ENCODE peak calls at places on chromosomes 11 and 22, in seven cellular contexts. G, O, X, E, L, V and Z are unnamed samples.

GRCh38 chr11:66548041-66548440 is 1.3 kb downstream of the ACTN3 start:
- DNase-seq in G (no peak), O (no peak), X (no peak), E (no peak), L (no peak), V (no peak), Z (no peak)

GRCh38 chr11:125387991-125388390 is 108.1 kb downstream of the FEZ1 start:
- DNase-seq in G (no peak), O (no peak), X (no peak), E (no peak), L (no peak), V (no peak), Z (no peak)

GRCh38 chr22:50620861-50621490 is 7.0 kb downstream of the ARSA start:
- DNase-seq in G (no peak), O (no peak), X (no peak), E (no peak), L (peak), V (peak), Z (no peak)

GRCh38 chr11:60924906-60925684 is 835 bp downstream of the TMEM132A start:
- DNase-seq in G (no peak), O (no peak), X (peak), E (no peak), L (no peak), V (no peak), Z (no peak)

GRCh38 chr11:87437844-87438223 is 400.1 kb downstream of the TMEM135 start:
- DNase-seq in G (no peak), O (no peak), X (no peak), E (no peak), L (no peak), V (no peak), Z (peak)

GRCh38 chr22:20615021-20615420 is 107.6 kb downstream of the MED15 start:
- DNase-seq in G (no peak), O (no peak), X (no peak), E (no peak), L (no peak), V (no peak), Z (no peak)

GRCh38 chr11:59141673-59142460 is 789 bp upstream of the FAM111A start:
- DNase-seq in G (no peak), O (no peak), X (no peak), E (no peak), L (no peak), V (no peak), Z (no peak)

GRCh38 chr11:35487532-35488078 is 37.8 kb downstream of the PAMR1 start:
- DNase-seq in G (peak), O (peak), X (peak), E (peak), L (no peak), V (peak), Z (no peak)

GRCh38 chr11:123384116-123384515 is 46.0 kb upstream of the GRAMD1B start:
- DNase-seq in G (no peak), O (no peak), X (no peak), E (no peak), L (no peak), V (no peak), Z (no peak)

GRCh38 chr22:50516891-50517290 is 8.5 kb downstream of the SCO2 start:
- DNase-seq in G (no peak), O (no peak), X (no peak), E (no peak), L (no peak), V (no peak), Z (no peak)

GRCh38 chr11:66844496-66845142 is 1.4 kb downstream of the RCE1 start:
- DNase-seq in G (no peak), O (no peak), X (peak), E (no peak), L (no peak), V (no peak), Z (no peak)

GRCh38 chr11:77084581-77085191 is 17.9 kb downstream of the CAPN5 start:
- DNase-seq in G (no peak), O (no peak), X (no peak), E (no peak), L (no peak), V (no peak), Z (no peak)

GRCh38 chr22:32754413-32755041 is 47.0 kb upstream of the TIMP3 start:
- DNase-seq in G (no peak), O (no peak), X (no peak), E (no peak), L (no peak), V (peak), Z (no peak)

GRCh38 chr22:27895600-27895999 is 23.5 kb downstream of the PITPNB start:
- DNase-seq in G (no peak), O (no peak), X (no peak), E (no peak), L (peak), V (no peak), Z (no peak)

GRCh38 chr11:45301537-45302246 is 15.6 kb upstream of the SYT13 start:
- DNase-seq in G (no peak), O (no peak), X (no peak), E (no peak), L (no peak), V (no peak), Z (no peak)

GRCh38 chr22:27716074-27716473 is 85.5 kb downstream of the MN1 start:
- DNase-seq in G (no peak), O (no peak), X (no peak), E (no peak), L (no peak), V (no peak), Z (no peak)

GRCh38 chr22:25748704-25749103 is 6.7 kb downstream of the MYO18B start:
- DNase-seq in G (no peak), O (no peak), X (no peak), E (no peak), L (no peak), V (peak), Z (no peak)

DNA sequence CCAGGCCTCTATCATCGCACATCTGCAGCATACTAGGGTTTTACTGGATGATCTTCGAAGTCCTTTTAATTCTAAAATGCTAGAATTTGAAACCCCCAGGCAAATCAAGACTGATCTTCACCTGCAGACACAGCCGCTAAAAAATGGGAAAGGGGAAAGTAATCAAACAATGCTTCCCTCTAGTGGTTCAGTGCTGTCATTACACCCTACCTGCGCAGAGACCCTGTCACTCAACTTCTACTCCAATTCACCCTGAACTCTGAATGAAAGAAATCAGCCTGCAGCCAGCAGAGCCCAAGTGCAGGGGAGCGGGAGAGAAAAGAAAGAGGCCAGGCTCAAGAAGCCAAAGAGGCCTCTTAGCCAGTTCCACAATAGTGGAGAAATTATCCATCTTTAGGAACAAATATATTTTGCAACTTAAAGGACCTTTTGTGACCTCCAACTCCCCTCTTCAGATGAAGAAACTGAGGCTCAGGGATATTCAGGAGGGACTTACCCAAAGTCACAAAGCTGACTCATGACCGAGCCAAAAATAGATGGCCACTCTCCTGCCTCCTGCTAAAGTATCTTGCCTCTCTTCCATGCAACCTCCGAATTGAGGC is 33.0 kb downstream of the SERGEF start:
- DNase-seq in G (no peak), O (no peak), X (peak), E (peak), L (no peak), V (peak), Z (peak)
- TF ChIP-seq SIN3A in G (no peak), O (no peak), X (no peak), E (no peak), L (no peak), V (no peak), Z (no peak)

GRCh38 chr11:71236836-71237475 is 15.4 kb downstream of the SHANK2 start:
- DNase-seq in G (no peak), O (no peak), X (peak), E (no peak), L (no peak), V (no peak), Z (no peak)
- TF ChIP-seq SIN3A in G (no peak), O (no peak), X (no peak), E (no peak), L (no peak), V (no peak), Z (no peak)

DNA sequence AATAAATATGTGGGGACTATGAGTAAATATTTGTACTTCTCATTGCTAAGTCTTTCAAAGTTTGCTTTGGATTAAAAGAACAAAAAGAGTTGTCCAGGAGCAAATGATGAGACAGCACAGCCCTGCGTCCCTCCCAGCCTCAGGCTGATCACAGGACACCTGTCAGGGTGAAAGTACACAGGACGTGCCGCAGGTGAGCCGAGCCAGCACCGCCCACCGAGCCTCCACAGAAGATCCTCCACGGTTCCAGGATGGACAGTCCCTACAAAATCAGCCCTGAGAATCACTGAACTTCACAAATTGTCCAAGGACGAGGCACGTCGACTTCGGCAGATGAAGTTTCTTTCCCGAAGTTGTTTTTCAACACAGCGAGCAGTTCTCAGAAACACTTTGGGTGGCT is 661.5 kb downstream of the BRD1 start:
- DNase-seq in G (no peak), O (no peak), X (no peak), E (no peak), L (no peak), V (no peak), Z (no peak)
- TF ChIP-seq SIN3A in G (no peak), O (no peak), X (no peak), E (no peak), L (no peak), V (no peak), Z (no peak)

GRCh38 chr11:3123316-3123715 is 41.8 kb downstream of the OSBPL5 start:
- DNase-seq in G (no peak), O (no peak), X (peak), E (no peak), L (no peak), V (no peak), Z (no peak)
- TF ChIP-seq SIN3A in G (no peak), O (no peak), X (no peak), E (no peak), L (no peak), V (no peak), Z (no peak)

GRCh38 chr22:44365196-44365802 is 52.5 kb upstream of the SHISAL1 start:
- DNase-seq in G (no peak), O (no peak), X (no peak), E (no peak), L (no peak), V (no peak), Z (no peak)

GRCh38 chr22:44365832-44366231 is 53.1 kb upstream of the SHISAL1 start:
- DNase-seq in G (no peak), O (no peak), X (no peak), E (no peak), L (no peak), V (no peak), Z (no peak)

GRCh38 chr22:44364750-44365118 is 52.0 kb upstream of the SHISAL1 start:
- DNase-seq in G (no peak), O (no peak), X (no peak), E (no peak), L (no peak), V (no peak), Z (no peak)

GRCh38 chr22:44363214-44363979 is 50.6 kb upstream of the SHISAL1 start:
- DNase-seq in G (no peak), O (no peak), X (peak), E (no peak), L (no peak), V (peak), Z (no peak)

DNA sequence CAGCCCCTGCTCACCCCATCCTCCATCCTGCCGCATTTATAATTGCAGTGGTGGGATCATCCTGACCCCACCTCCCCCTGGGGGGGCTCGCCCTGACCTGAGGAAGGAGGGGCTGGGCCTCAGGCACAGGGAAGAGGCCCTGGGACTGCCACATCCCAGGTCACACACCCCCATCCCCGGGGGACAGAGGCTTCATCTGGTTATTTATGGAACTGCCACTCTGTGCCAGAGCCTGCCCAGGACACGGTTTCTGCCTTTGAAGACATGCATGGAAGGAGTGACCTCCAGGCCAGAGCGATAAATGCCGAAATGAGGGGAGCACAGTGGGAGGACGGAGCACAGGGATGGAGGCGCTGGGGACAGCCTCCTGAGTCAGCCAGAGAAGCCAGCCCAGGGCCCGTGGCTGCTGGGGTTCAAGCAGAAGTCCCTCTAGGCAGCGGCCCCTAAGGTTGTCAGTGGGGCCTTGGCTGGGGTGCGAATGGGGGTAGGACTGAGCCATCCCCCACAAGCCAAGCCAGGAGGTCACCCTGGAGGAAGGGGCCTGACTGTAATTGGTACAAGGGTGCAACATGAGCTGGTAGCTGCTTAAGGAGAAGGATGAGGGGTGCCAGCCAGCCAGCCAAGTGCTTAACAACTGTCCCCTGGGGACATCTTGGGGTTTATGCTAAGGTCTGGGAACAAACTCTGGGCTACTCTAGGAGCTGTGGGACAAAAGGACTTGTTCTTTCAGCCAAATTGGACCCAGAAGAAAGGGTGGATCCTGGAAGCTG is 51.4 kb upstream of the SHISAL1 start:
- DNase-seq in G (no peak), O (no peak), X (peak), E (no peak), L (no peak), V (no peak), Z (no peak)
- TF ChIP-seq SIN3A in G (no peak), O (no peak), X (no peak), E (no peak), L (no peak), V (no peak), Z (no peak)

GRCh38 chr11:119942583-119943338 is 195.2 kb downstream of the TRIM29 start:
- DNase-seq in G (no peak), O (no peak), X (no peak), E (no peak), L (no peak), V (no peak), Z (no peak)
- TF ChIP-seq SIN3A in G (no peak), O (no peak), X (no peak), E (no peak), L (no peak), V (no peak), Z (no peak)

GRCh38 chr11:86291466-86292262 is 10.4 kb upstream of the HIKESHI start:
- DNase-seq in G (peak), O (no peak), X (peak), E (peak), L (peak), V (peak), Z (peak)
- TF ChIP-seq SIN3A in G (no peak), O (no peak), X (no peak), E (no peak), L (no peak), V (no peak), Z (no peak)